ENCODE peak calls at places on chromosomes 5 and 9, in four cellular contexts. I is epithelial cell of prostate; F is activated CD4-positive, alpha-beta T cell treated with anti-CD3 and anti-CD28 coated beads, Interleukin-2, amount 50 U/mL, for 1 hour; L is WTC11. W is an unnamed sample.

GRCh38 chr9:86575825-86576488 is 221.7 kb upstream of the TUT7 start:
- DNase-seq in F (no peak), I (no peak), L (no peak), W (no peak)

GRCh38 chr9:29332789-29333188 is 1759.5 kb upstream of the C9orf72 start:
- DNase-seq in L (no peak), I (peak; percentile 27), F (no peak), W (no peak)

GRCh38 chr9:98333703-98334582 is 78.5 kb upstream of the TBC1D2 start:
- DNase-seq in L (no peak), F (no peak), I (peak; percentile 33), W (no peak)

GRCh38 chr5:81265101-81265500 is 32.0 kb downstream of the CKMT2 start:
- DNase-seq in F (no peak), I (no peak), L (no peak), W (no peak)

GRCh38 chr5:7857918-7858632 is 7.1 kb upstream of the CFAP90 start:
- DNase-seq in L (no peak), F (no peak), I (no peak), W (no peak)

GRCh38 chr9:4277531-4277991 is 22.3 kb downstream of the GLIS3 start:
- DNase-seq in I (no peak), F (no peak), L (no peak), W (no peak)

GRCh38 chr9:83475741-83476140 is 62.5 kb downstream of the FRMD3 start:
- DNase-seq in I (no peak), F (no peak), L (no peak), W (no peak)

GRCh38 chr5:87311400-87312279 is 44.0 kb downstream of the RASA1 start:
- DNase-seq in I (no peak), L (no peak), F (no peak), W (no peak)

GRCh38 chr9:109640232-109641078 is 139.5 kb upstream of the PALM2AKAP2 start:
- DNase-seq in F (no peak), I (no peak), L (peak; percentile 68), W (no peak)

GRCh38 chr5:108747111-108748009 is at the start of gene FER:
- DNase-seq in I (peak; percentile 80), L (no peak), F (peak; percentile 32), W (peak; percentile 80)

GRCh38 chr5:73232266-73233041 is 59.5 kb downstream of the TMEM174 start:
- DNase-seq in F (no peak), L (peak; percentile 36), I (no peak), W (no peak)

GRCh38 chr5:150562832-150563231 is 54.9 kb downstream of the NDST1 start:
- DNase-seq in I (no peak), F (no peak), L (peak; percentile 39), W (no peak)

GRCh38 chr9:127853312-127854168 is 918 bp downstream of the ENG start:
- DNase-seq in F (no peak), I (no peak), L (no peak), W (no peak)

GRCh38 chr9:118594428-118594827 is 774.8 kb downstream of the BRINP1 start:
- DNase-seq in L (no peak), I (no peak), F (no peak), W (no peak)

GRCh38 chr9:127140842-127141675 is 18.6 kb upstream of the ANGPTL2 start:
- DNase-seq in L (no peak), F (no peak), I (no peak), W (no peak)

GRCh38 chr9:107667700-107668099 is 178.1 kb upstream of the KLF4 start:
- DNase-seq in I (no peak), F (no peak), L (no peak), W (no peak)

GRCh38 chr5:41681820-41682219 is 171.4 kb upstream of the PLCXD3 start:
- DNase-seq in I (no peak), L (no peak), F (no peak), W (no peak)

GRCh38 chr9:123584202-123585176 is 228.5 kb downstream of the CRB2 start:
- DNase-seq in I (no peak), L (no peak), F (no peak), W (no peak)

GRCh38 chr5:176619203-176619568 is 9.2 kb upstream of the GPRIN1 start:
- DNase-seq in F (peak; percentile 67), L (peak; percentile 98), I (peak; percentile 12), W (no peak)

GRCh38 chr5:142825378-142826089 is 55.4 kb downstream of the ARHGAP26 start:
- DNase-seq in L (peak; percentile 40), F (no peak), I (no peak), W (no peak)

GRCh38 chr5:5494489-5495402 is 72.3 kb downstream of the ICE1 start:
- DNase-seq in F (peak; percentile 85), L (peak; percentile 98), I (no peak), W (no peak)

GRCh38 chr9:24090566-24090965 is 264.5 kb upstream of the ELAVL2 start:
- DNase-seq in I (no peak), F (no peak), L (no peak), W (no peak)

GRCh38 chr5:32526815-32527214 is 58.5 kb upstream of the SUB1 start:
- DNase-seq in L (no peak), F (no peak), I (no peak), W (no peak)

GRCh38 chr5:119453045-119453383 is 717 bp downstream of the HSD17B4 start:
- DNase-seq in F (no peak), I (no peak), L (no peak), W (no peak)

GRCh38 chr5:84779206-84779605 is 394.5 kb upstream of the EDIL3 start:
- DNase-seq in F (no peak), L (no peak), I (no peak), W (no peak)

GRCh38 chr5:132877938-132878337 is 4.5 kb downstream of the LEAP2 start:
- DNase-seq in F (no peak), I (no peak), L (no peak), W (no peak)

GRCh38 chr9:114911167-114911821 is 19.1 kb downstream of the TNFSF8 start:
- DNase-seq in F (no peak), I (no peak), L (no peak), W (no peak)

GRCh38 chr5:25412116-25412661 is 767.4 kb upstream of the CDH10 start:
- DNase-seq in L (no peak), I (no peak), F (no peak), W (no peak)

GRCh38 chr9:99173570-99174504 is 47.9 kb downstream of the ALG2 start:
- DNase-seq in I (no peak), L (no peak), F (no peak), W (no peak)